ENCODE peak calls at places on chromosomes 6 and 20, in four cellular contexts. H is cardiac fibroblast, O is AG09319, S is AG04450. D is an unnamed sample.

GRCh38 chr6:131949615-131949908 is 1.6 kb downstream of the CCN2 start:
- DNase-seq in O (peak), S (peak), H (no peak), D (no peak)

GRCh38 chr6:36979343-36979742 is 6.7 kb downstream of the MTCH1 start:
- DNase-seq in S (no peak), H (peak), O (peak), D (no peak)

GRCh38 chr6:164183556-164184123 is 769.1 kb downstream of the QKI start:
- DNase-seq in H (no peak), S (no peak), O (no peak), D (no peak)

GRCh38 chr6:121896363-121896762 is 460.9 kb downstream of the GJA1 start:
- DNase-seq in H (no peak), O (no peak), S (no peak), D (no peak)

GRCh38 chr6:149728499-149729234 is 10.8 kb upstream of the LATS1 start:
- DNase-seq in S (no peak), H (no peak), O (no peak), D (no peak)

GRCh38 chr20:63484236-63484635 is 11.8 kb upstream of the KCNQ2 start:
- DNase-seq in H (no peak), S (no peak), O (no peak), D (no peak)

GRCh38 chr20:35561268-35561667 is 19.4 kb downstream of the ERGIC3 start:
- DNase-seq in O (no peak), S (peak), H (peak), D (peak)

GRCh38 chr20:51091564-51092195 is 68.8 kb upstream of the KCNG1 start:
- DNase-seq in H (no peak), O (no peak), S (no peak), D (no peak)

GRCh38 chr6:81859884-81860283 is 107.4 kb upstream of the TENT5A start:
- DNase-seq in H (peak), S (no peak), O (no peak), D (no peak)

GRCh38 chr6:66533921-66534404 is 826.9 kb upstream of the EYS start:
- DNase-seq in O (no peak), H (no peak), S (no peak), D (no peak)
- TF ChIP-seq CTCF in O (no peak), H (no peak), S (no peak), D (no peak)

DNA sequence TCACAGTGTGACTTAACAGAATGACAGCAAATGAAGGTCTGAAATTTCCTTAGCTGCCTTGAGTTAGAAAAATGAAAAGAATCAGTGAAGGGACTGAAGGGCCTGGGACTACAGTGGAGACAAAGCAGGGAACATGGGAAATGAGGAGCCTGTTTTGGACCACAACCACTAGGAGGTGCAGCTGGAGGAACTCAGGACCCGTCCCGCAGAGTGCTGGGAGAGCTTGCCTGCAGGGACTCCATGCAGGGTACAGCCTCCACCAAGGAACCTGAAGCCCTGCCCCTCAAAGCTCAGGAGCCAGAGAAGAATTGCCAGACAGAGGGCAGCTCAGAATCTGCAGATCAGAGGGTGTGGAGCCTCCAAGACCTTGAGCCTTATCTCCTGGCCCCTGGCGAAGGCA is 50.7 kb downstream of the LRFN2 start:
- DNase-seq in O (no peak), H (no peak), S (no peak), D (no peak)
- TF ChIP-seq CTCF in O (peak), H (no peak), S (peak), D (no peak)

GRCh38 chr6:95364016-95364604 is 213.2 kb upstream of the MANEA start:
- DNase-seq in S (no peak), O (no peak), H (peak), D (peak)
- TF ChIP-seq CTCF in S (peak), O (no peak), H (peak), D (peak)

DNA sequence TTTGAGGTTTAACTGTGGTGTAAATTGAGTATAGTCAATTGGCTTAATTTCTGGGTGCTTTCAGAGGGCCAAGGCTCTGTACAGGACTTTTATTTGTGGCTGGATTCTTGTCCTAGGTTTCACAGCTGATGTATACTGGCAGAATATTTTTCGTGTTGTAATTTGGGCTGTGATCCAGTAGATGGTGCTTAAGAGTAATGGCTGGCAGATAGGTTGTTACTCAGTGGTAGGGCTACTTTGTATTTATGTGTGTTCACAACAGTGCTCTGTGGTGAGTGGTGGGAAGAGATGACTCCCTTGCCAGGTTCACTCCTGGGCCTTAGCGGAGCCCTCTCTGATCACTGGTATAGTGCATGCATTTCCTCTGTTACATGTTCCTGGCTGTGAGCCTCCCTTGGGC is 34.5 kb upstream of the FERMT1 start:
- DNase-seq in H (no peak), S (no peak), O (no peak), D (peak)
- TF ChIP-seq CTCF in H (peak), S (no peak), O (no peak), D (peak)

DNA sequence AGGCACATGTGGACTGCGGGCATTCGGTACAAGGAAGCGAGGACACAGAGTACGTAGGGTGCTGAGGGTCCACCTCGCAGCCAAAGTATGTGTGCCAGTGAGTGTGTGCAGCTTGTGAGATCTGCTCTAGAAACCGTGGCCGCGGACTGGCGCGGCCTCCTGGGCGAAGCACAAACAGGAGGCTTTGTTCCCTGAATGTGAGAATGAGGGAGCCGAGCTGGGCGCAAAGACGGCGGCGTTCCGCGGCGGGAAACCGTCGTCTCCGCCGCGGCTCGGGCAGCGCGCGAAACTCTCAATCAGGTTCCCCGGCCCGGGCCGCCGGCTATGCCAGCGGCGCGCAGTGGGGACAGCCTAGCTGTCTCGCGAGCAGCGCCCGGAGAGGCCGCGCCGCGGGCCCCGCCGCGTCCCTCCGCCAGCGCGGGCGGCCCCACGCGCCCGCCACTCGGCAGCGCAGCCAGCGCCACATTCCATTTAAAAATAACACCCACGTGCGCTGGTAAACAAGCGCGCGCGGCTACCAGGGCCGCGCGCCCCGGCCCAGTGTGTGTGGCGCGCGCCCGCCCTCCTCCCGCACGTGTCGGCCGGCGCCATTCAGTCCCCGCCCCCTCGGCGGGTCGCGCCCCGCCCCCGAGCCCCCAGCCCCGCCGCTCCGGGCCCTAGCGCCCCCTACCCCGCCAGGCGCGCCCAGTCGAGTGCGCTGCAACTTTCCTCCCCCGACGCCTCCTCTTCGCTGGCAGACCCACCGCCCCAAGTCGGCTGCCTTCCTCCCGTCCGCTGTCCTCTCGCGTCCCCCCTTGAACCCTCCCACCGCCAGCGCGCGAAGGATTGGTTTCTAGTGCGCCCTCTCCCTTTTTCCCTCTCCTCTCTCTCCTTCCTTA is 3.0 kb upstream of the FOXO3 start:
- DNase-seq in O (no peak), H (peak), S (no peak), D (peak)
- TF ChIP-seq CTCF in O (no peak), H (no peak), S (no peak), D (no peak)

GRCh38 chr20:15708984-15709598 is 864.2 kb downstream of the KIF16B start:
- DNase-seq in S (no peak), H (peak), O (no peak), D (peak)
- TF ChIP-seq CTCF in S (peak), H (peak), O (peak), D (peak)

GRCh38 chr6:109184638-109185037 is 89.3 kb downstream of the CEP57L1 start:
- DNase-seq in O (no peak), H (no peak), S (no peak), D (no peak)

GRCh38 chr6:109186012-109186411 is 90.7 kb downstream of the CEP57L1 start:
- DNase-seq in S (no peak), O (no peak), H (no peak), D (no peak)

GRCh38 chr6:109192865-109193264 is 97.6 kb downstream of the CEP57L1 start:
- DNase-seq in H (no peak), O (no peak), S (no peak), D (no peak)

GRCh38 chr6:109187399-109188114 is 92.2 kb downstream of the CEP57L1 start:
- DNase-seq in S (no peak), H (peak), O (no peak), D (peak)

GRCh38 chr6:109188115-109188411 is 92.8 kb downstream of the CEP57L1 start:
- DNase-seq in S (no peak), H (no peak), O (no peak), D (no peak)
- TF ChIP-seq CTCF in S (no peak), H (no peak), O (no peak), D (no peak)